ENCODE peak calls at places on chromosome 9, in seven cellular contexts. N is Panc1, U is SK-N-SH, K is ovary, D is astrocyte of the spinal cord, Q is GM20000, I is Calu3. T is an unnamed sample.
A peak's percentile ranks its signal among the peaks of the same experiment; 100 is the strongest.

GRCh38 chr9:84793251-84793650 is 123.7 kb downstream of the NTRK2 start:
- DNase-seq in N (no peak), D (no peak), U (no peak), I (no peak), Q (no peak), K (no peak), T (no peak)

GRCh38 chr9:114574438-114574837 is 13.1 kb upstream of the ATP6V1G1 start:
- DNase-seq in U (no peak), I (no peak), N (no peak), D (no peak), Q (no peak), K (no peak), T (no peak)

GRCh38 chr9:135300346-135301141 is 179.0 kb upstream of the PPP1R26 start:
- DNase-seq in K (no peak), N (no peak), I (no peak), D (no peak), Q (no peak), U (peak; percentile 33), T (no peak)

GRCh38 chr9:113376634-113377531 is at the start of gene HDHD3:
- DNase-seq in U (peak; percentile 98), N (no peak), I (peak; percentile 84), D (peak; percentile 73), Q (peak; percentile 92), K (peak; percentile 90), T (peak; percentile 92)

GRCh38 chr9:85743290-85744128 is 1.8 kb upstream of the AGTPBP1 start:
- DNase-seq in K (no peak), Q (no peak), I (peak; percentile 22), U (no peak), D (peak; percentile 91), N (peak; percentile 60), T (no peak)

GRCh38 chr9:132647355-132647754 is 22.4 kb downstream of the DDX31 start:
- DNase-seq in D (peak; percentile 99), I (no peak), K (no peak), Q (no peak), N (no peak), U (no peak), T (no peak)

GRCh38 chr9:120916573-120916972 is 10.0 kb downstream of the TRAF1 start:
- DNase-seq in I (no peak), K (peak; percentile 90), Q (no peak), N (no peak), D (peak; percentile 73), U (peak; percentile 78), T (no peak)

GRCh38 chr9:134969401-134969800 is 51.7 kb upstream of the FCN1 start:
- DNase-seq in I (no peak), N (no peak), D (no peak), Q (no peak), U (no peak), K (peak; percentile 21), T (no peak)

GRCh38 chr9:86126998-86127972 is 27.9 kb upstream of the GOLM1 start:
- DNase-seq in D (peak; percentile 96), I (peak; percentile 93), U (peak; percentile 22), K (peak; percentile 48), Q (no peak), N (peak; percentile 91), T (peak; percentile 27)

GRCh38 chr9:89411759-89412158 is 86.2 kb downstream of the SEMA4D start:
- DNase-seq in K (no peak), N (no peak), Q (no peak), I (no peak), U (no peak), D (no peak), T (no peak)

GRCh38 chr9:79764377-79764776 is 192.6 kb downstream of the TLE4 start:
- DNase-seq in Q (no peak), I (no peak), U (peak; percentile 3), D (peak; percentile 98), K (peak; percentile 53), N (no peak), T (no peak)

GRCh38 chr9:130682490-130683121 is 11.0 kb upstream of the EXOSC2 start:
- DNase-seq in U (peak; percentile 89), N (no peak), K (peak; percentile 81), I (peak; percentile 76), D (peak; percentile 69), Q (peak; percentile 82), T (peak; percentile 81)

GRCh38 chr9:118222375-118222774 is 518.2 kb downstream of the TLR4 start:
- DNase-seq in U (no peak), Q (no peak), I (no peak), D (no peak), K (no peak), N (no peak), T (no peak)

GRCh38 chr9:111438576-111439235 is 45.5 kb downstream of the ECPAS start:
- DNase-seq in N (no peak), U (no peak), K (no peak), D (peak; percentile 35), Q (no peak), I (no peak), T (no peak)

GRCh38 chr9:122071716-122072115 is 21.4 kb downstream of the TTLL11 start:
- DNase-seq in Q (no peak), U (peak; percentile 27), I (no peak), D (no peak), N (no peak), K (no peak), T (no peak)

GRCh38 chr9:84300271-84300670 is 40.3 kb downstream of the SLC28A3 start:
- DNase-seq in Q (no peak), K (no peak), N (no peak), D (peak; percentile 34), I (no peak), U (no peak), T (no peak)

GRCh38 chr9:134707031-134707680 is 65.6 kb downstream of the COL5A1 start:
- DNase-seq in N (no peak), D (peak; percentile 93), Q (no peak), K (peak; percentile 92), I (no peak), U (peak; percentile 98), T (no peak)

GRCh38 chr9:86324308-86324707 is 29.9 kb downstream of the TUT7 start:
- DNase-seq in N (no peak), D (peak; percentile 59), Q (peak; percentile 41), U (no peak), K (no peak), I (no peak), T (no peak)

GRCh38 chr9:137488906-137489305 is 29.8 kb upstream of the NSMF start:
- DNase-seq in Q (no peak), K (no peak), U (no peak), D (no peak), I (no peak), N (no peak), T (no peak)

GRCh38 chr9:21598749-21599148 is 116.6 kb upstream of the IFNE start:
- DNase-seq in D (no peak), I (no peak), K (no peak), N (no peak), Q (no peak), U (no peak), T (no peak)

GRCh38 chr9:86046080-86046636 is 53.2 kb downstream of the GOLM1 start:
- DNase-seq in K (no peak), I (no peak), U (no peak), D (no peak), Q (no peak), N (no peak), T (no peak)

GRCh38 chr9:7121664-7122063 is 363.9 kb downstream of the KDM4C start:
- DNase-seq in Q (no peak), K (no peak), U (no peak), I (no peak), D (no peak), N (no peak), T (no peak)

GRCh38 chr9:22098636-22099332 is 89.7 kb upstream of the CDKN2B start:
- DNase-seq in K (no peak), N (no peak), Q (no peak), U (no peak), D (no peak), I (no peak), T (no peak)

GRCh38 chr9:72365525-72366256 is 683 bp upstream of the ZFAND5 start:
- DNase-seq in K (peak; percentile 94), I (peak; percentile 48), Q (peak; percentile 76), U (peak; percentile 77), N (no peak), D (peak; percentile 90), T (peak; percentile 76)
- TF ChIP-seq CTCF in K (peak; percentile 23), I (no peak), Q (peak; percentile 11), U (peak; percentile 35), N (no peak), D (peak; percentile 10), T (no peak)

GRCh38 chr9:93965830-93966577 is 10.8 kb upstream of the BARX1 start:
- DNase-seq in K (peak; percentile 12), U (no peak), N (no peak), D (no peak), I (no peak), Q (peak; percentile 7), T (peak; percentile 6)
- TF ChIP-seq CTCF in K (no peak), U (no peak), N (no peak), D (no peak), I (no peak), Q (no peak), T (no peak)

GRCh38 chr9:19922476-19923118 is 133.8 kb upstream of the SLC24A2 start:
- DNase-seq in Q (no peak), K (peak; percentile 48), N (no peak), I (peak; percentile 7), U (peak; percentile 72), D (peak; percentile 63), T (no peak)
- TF ChIP-seq CTCF in Q (no peak), K (no peak), N (peak; percentile 27), I (peak; percentile 21), U (peak; percentile 53), D (peak; percentile 65), T (peak; percentile 24)

GRCh38 chr9:126304207-126304945 is 22.3 kb upstream of the MVB12B start:
- DNase-seq in D (no peak), K (no peak), Q (no peak), I (no peak), U (no peak), N (no peak), T (no peak)

GRCh38 chr9:126299706-126300276 is 26.8 kb upstream of the MVB12B start:
- DNase-seq in Q (no peak), I (no peak), K (no peak), D (no peak), N (no peak), U (no peak), T (no peak)

GRCh38 chr9:126303488-126303887 is 23.1 kb upstream of the MVB12B start:
- DNase-seq in U (no peak), I (no peak), Q (no peak), N (no peak), D (peak; percentile 6), K (no peak), T (no peak)

GRCh38 chr9:126301196-126301595 is 25.4 kb upstream of the MVB12B start:
- DNase-seq in D (no peak), I (no peak), K (no peak), N (no peak), Q (no peak), U (no peak), T (no peak)

DNA sequence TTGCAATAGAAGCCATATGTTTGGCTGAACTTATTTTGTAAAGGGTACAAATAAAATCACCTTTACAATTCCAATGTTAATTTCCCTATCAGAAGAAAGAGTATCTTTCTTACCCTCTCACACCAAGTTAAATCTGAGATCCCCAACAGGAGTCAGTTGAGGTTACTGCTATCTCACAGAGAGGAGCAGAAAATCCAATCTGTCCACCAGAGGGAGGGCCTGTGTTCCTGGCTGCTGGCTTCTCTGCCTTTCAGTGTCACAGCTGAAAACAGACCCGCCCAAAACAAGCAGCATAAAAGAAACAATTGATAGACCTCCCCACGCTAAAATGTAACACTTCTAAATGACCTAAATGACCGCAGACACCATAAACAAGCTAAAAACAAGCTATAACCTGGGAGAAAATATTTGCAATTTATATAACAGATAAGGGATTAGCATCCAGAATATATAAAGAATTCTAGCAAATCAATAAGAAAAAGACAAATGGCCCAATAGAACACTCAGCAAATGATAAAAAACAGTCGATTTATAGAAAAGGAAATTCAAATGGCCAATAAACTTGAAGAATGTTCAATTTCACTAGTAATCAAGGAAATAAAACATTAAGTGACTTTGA is 24.5 kb upstream of the MVB12B start:
- DNase-seq in D (peak; percentile 61), U (peak; percentile 77), Q (peak; percentile 63), N (peak; percentile 18), I (peak; percentile 51), K (no peak), T (peak; percentile 64)
- TF ChIP-seq CTCF in D (peak; percentile 83), U (peak; percentile 69), Q (peak; percentile 27), N (peak; percentile 78), I (peak; percentile 29), K (peak; percentile 38), T (peak; percentile 52)